ENCODE peak calls at places on chromosomes 5 and 9, in nine cellular contexts. V is OCI-LY7, M is right atrium auricular region, Q is aorta, X is K562, E is IMR-90, Y is fibroblast of lung, Z is cardiac muscle cell, I is heart right ventricle. D is an unnamed sample. For H3K4me1, the result is how much of the 10 kb centered on the place peaks cover.

GRCh38 chr5:64384761-64385160 is 121.1 kb upstream of the RGS7BP start:
- DNase-seq in Z (peak), E (no peak), M (no peak), Y (peak), I (no peak), X (no peak), Q (no peak), V (peak), D (no peak)

GRCh38 chr5:141742866-141743651 is 61.0 kb upstream of the ARAP3 start:
- DNase-seq in X (peak), Q (no peak), V (peak), Z (peak), Y (peak), E (peak), I (no peak), M (no peak), D (no peak)

GRCh38 chr9:74562611-74563010 is 65.5 kb downstream of the RORB start:
- DNase-seq in X (no peak), Z (no peak), I (no peak), Q (no peak), E (no peak), V (no peak), Y (no peak), M (no peak), D (no peak)

GRCh38 chr5:71471193-71471592 is 15.7 kb downstream of the BDP1 start:
- DNase-seq in M (no peak), Q (no peak), I (no peak), X (no peak), Y (peak), Z (no peak), V (no peak), E (peak), D (no peak)

GRCh38 chr5:158234323-158235158 is 375.6 kb upstream of the CLINT1 start:
- DNase-seq in Y (no peak), I (no peak), Z (no peak), X (no peak), V (peak), M (no peak), Q (no peak), E (no peak), D (no peak)

GRCh38 chr9:104276709-104277245 is 182.7 kb downstream of the SMC2 start:
- DNase-seq in X (no peak), Z (no peak), Q (no peak), Y (peak), V (no peak), E (no peak), I (no peak), M (no peak), D (no peak)

GRCh38 chr5:143316844-143317631 is 86.4 kb downstream of the NR3C1 start:
- DNase-seq in X (no peak), Z (no peak), Y (peak), M (no peak), E (no peak), Q (no peak), V (no peak), I (no peak), D (no peak)

GRCh38 chr5:1316588-1316902 is 21.7 kb upstream of the TERT start:
- DNase-seq in Q (peak), Y (no peak), V (no peak), X (no peak), E (no peak), Z (no peak), M (no peak), I (no peak), D (no peak)

GRCh38 chr9:4160284-4160683 is 139.6 kb downstream of the GLIS3 start:
- DNase-seq in Z (no peak), V (no peak), I (no peak), M (no peak), Q (no peak), Y (no peak), E (no peak), X (no peak), D (no peak)

GRCh38 chr9:6930827-6931226 is 173.1 kb downstream of the KDM4C start:
- DNase-seq in I (no peak), V (no peak), M (no peak), Z (no peak), E (peak), Q (no peak), X (no peak), Y (peak), D (no peak)

GRCh38 chr5:79521156-79521555 is 7.2 kb upstream of the HOMER1 start:
- DNase-seq in E (no peak), Z (no peak), X (no peak), M (no peak), Q (no peak), Y (no peak), V (no peak), I (no peak), D (no peak)

GRCh38 chr5:21094619-21095018 is 1106.6 kb upstream of the CDH18 start:
- DNase-seq in Q (no peak), M (no peak), V (no peak), X (no peak), I (no peak), Y (no peak), E (no peak), Z (no peak), D (no peak)

GRCh38 chr5:43560128-43560527 is 3.3 kb upstream of the PAIP1 start:
- DNase-seq in M (no peak), E (peak), I (no peak), Y (peak), Q (no peak), X (no peak), V (no peak), Z (no peak), D (no peak)

GRCh38 chr5:10866913-10867312 is 105.9 kb upstream of the DAP start:
- DNase-seq in X (no peak), V (no peak), M (no peak), Z (no peak), E (peak), Y (no peak), Q (no peak), I (no peak), D (no peak)

GRCh38 chr9:71552480-71552879 is 215.8 kb downstream of the CEMIP2 start:
- DNase-seq in E (no peak), I (no peak), V (no peak), X (no peak), Q (no peak), Z (peak), M (no peak), Y (no peak), D (no peak)

GRCh38 chr9:251398-251797 is 36.7 kb downstream of the DOCK8 start:
- DNase-seq in Y (no peak), E (no peak), Q (no peak), I (no peak), Z (no peak), M (no peak), X (peak), V (no peak), D (no peak)

GRCh38 chr9:104586496-104587180 is 12.6 kb downstream of the OR13C5 start:
- DNase-seq in I (no peak), Q (no peak), Z (no peak), E (no peak), Y (no peak), V (no peak), X (no peak), M (no peak), D (no peak)

GRCh38 chr5:145056805-145057204 is 778.3 kb downstream of the PRELID2 start:
- DNase-seq in V (no peak), X (no peak), Z (no peak), I (no peak), Y (peak), M (no peak), Q (no peak), E (peak), D (no peak)

GRCh38 chr5:112784726-112785125 is 47.0 kb downstream of the APC start:
- DNase-seq in V (no peak), X (no peak), Z (no peak), M (no peak), I (no peak), Q (no peak), E (peak), Y (peak), D (no peak)

GRCh38 chr5:878125-878524 is 14.5 kb downstream of the BRD9 start:
- DNase-seq in E (no peak), Q (no peak), X (no peak), I (no peak), Z (no peak), M (no peak), V (no peak), Y (no peak), D (no peak)

GRCh38 chr5:119287547-119288073 is 68.2 kb upstream of the TNFAIP8 start:
- DNase-seq in Q (no peak), Y (peak), X (no peak), E (peak), Z (no peak), I (no peak), V (no peak), M (no peak), D (peak)

GRCh38 chr5:96141749-96142148 is 180.1 kb upstream of the ELL2 start:
- DNase-seq in Q (no peak), V (no peak), Z (no peak), X (no peak), E (no peak), I (no peak), M (no peak), Y (peak), D (no peak)

GRCh38 chr5:124605516-124605915 is 140.9 kb downstream of the ZNF608 start:
- DNase-seq in Y (peak), E (peak), V (no peak), Q (peak), M (no peak), X (no peak), I (no peak), Z (no peak), D (no peak)

GRCh38 chr5:80184235-80185023 is 71.4 kb downstream of the SERINC5 start:
- DNase-seq in I (no peak), E (no peak), M (no peak), Q (no peak), X (peak), V (peak), Y (no peak), Z (no peak), D (no peak)

GRCh38 chr5:86360801-86361200 is 256.9 kb upstream of the COX7C start:
- DNase-seq in V (no peak), Z (no peak), M (no peak), I (no peak), Y (no peak), Q (no peak), E (no peak), X (no peak), D (no peak)

DNA sequence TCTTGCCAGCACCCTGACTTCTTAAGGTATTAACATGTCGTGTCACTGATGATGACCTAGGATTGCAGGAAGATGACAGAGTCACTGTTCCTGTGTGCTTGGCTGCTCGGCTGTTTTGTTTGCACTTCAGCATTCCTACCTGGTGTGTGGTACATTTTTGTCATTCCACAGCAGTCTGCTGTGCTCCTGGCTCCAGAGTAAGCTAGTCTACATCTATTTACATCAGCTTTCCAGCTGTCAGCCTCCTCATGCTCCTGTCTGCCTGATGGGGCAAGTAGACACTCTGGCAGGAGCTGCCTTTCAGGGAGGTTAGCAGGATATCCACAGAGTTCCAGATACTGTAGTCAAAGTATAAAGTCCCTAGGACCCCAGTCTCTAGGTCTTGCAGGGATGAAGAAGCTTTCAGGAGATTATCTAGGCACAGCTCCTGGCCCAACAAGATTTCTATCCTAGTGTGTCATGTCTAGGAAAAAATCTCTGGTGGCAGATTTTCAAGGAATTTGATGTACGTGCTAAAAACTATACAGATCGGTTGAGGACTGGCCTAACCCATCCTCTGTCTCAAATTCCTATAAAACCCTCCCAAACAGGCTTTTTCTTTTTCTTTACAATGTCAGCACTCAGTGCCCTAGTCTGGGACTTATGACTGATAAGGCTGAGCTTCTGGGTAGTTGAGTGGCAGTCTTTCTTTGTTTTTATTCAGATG is 28.5 kb downstream of the RUSC2 start:
- DNase-seq in X (no peak), Z (peak), Y (peak), V (no peak), E (peak), M (no peak), Q (no peak), I (no peak), D (no peak)
- H3K4me3 ChIP-seq in X (no peak), Z (no peak), Y (no peak), V (no peak), E (no peak), M (no peak), Q (no peak), I (no peak), D (no peak)

GRCh38 chr9:135888126-135888765 is 19.1 kb downstream of the CAMSAP1 start:
- DNase-seq in V (no peak), E (no peak), Y (no peak), Q (no peak), I (no peak), Z (no peak), M (no peak), X (no peak), D (no peak)

GRCh38 chr9:135890896-135891631 is 16.3 kb downstream of the CAMSAP1 start:
- DNase-seq in Y (no peak), X (no peak), Q (no peak), E (no peak), Z (no peak), I (no peak), M (no peak), V (no peak), D (no peak)

GRCh38 chr9:135889564-135890189 is 17.7 kb downstream of the CAMSAP1 start:
- DNase-seq in Z (no peak), I (no peak), E (no peak), Y (no peak), Q (no peak), V (no peak), X (no peak), M (no peak), D (no peak)

GRCh38 chr9:135888766-135889394 is 18.5 kb downstream of the CAMSAP1 start:
- DNase-seq in Z (no peak), E (no peak), M (no peak), V (peak), I (no peak), Y (no peak), Q (no peak), X (no peak), D (no peak)

DNA sequence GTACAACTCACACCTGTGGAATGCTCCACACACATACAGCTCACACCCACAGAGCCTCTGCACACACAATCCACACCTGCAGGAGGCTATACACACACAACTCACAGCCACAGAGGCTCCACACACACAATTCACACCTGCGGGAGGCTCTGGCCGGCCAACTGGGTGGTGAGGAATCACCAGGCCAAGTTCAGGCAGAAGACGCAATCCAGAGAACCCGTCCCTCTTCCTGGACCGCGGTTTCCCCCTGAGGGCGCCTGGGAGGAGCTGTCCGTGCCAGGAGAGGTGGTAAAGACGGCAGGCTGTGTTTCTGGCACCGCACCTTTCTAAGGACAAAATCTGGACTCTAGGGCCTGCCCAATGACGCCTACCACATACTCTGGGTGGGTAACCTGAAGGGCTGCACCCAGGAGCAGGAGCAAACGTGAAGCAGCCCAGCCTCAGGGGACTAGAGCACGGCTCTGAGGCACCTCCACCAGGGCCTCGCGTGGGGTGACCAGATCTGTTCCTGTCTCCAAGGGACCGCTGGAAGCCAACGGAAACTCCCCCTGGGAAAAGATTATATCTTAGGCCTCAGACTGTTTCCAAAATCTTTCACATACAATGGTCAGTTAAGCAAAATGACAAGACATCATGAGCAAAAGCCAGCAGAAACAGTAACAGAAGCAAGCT is 17.0 kb downstream of the CAMSAP1 start:
- DNase-seq in X (no peak), Y (no peak), I (no peak), Q (no peak), Z (no peak), V (no peak), M (no peak), E (no peak), D (no peak)
- H3K4me1 ChIP-seq in X (half or more), Y (under half), I (under half), Q (under half), Z (under half), V (under half), M (half or more), E (under half), D (under half)

GRCh38 chr9:93950619-93951601 is 4.2 kb downstream of the BARX1 start:
- DNase-seq in Z (no peak), V (no peak), Q (peak), I (no peak), Y (peak), E (no peak), X (no peak), M (no peak), D (no peak)
- H3K4me3 ChIP-seq in Z (no peak), V (no peak), Q (peak), I (peak), Y (peak), E (peak), X (no peak), M (peak), D (peak)

GRCh38 chr9:124797343-124798103 is 20.6 kb downstream of the OLFML2A start:
- DNase-seq in E (peak), Y (no peak), Z (no peak), M (no peak), V (no peak), Q (no peak), I (no peak), X (no peak), D (no peak)

GRCh38 chr9:124800306-124801259 is 23.6 kb downstream of the OLFML2A start:
- DNase-seq in X (no peak), M (no peak), Y (peak), V (no peak), Q (peak), I (peak), E (peak), Z (no peak), D (no peak)

GRCh38 chr9:124801356-124801755 is 24.4 kb downstream of the OLFML2A start:
- DNase-seq in V (no peak), Q (no peak), Z (no peak), M (no peak), X (no peak), Y (no peak), I (no peak), E (no peak), D (no peak)

GRCh38 chr9:124802426-124802825 is 25.5 kb downstream of the OLFML2A start:
- DNase-seq in Z (no peak), Y (no peak), E (no peak), M (no peak), V (no peak), X (no peak), Q (no peak), I (no peak), D (no peak)

GRCh38 chr9:124799274-124800006 is 22.5 kb downstream of the OLFML2A start:
- DNase-seq in X (no peak), Z (no peak), E (no peak), Y (no peak), M (no peak), V (no peak), I (no peak), Q (no peak), D (no peak)
- H3K4me1 ChIP-seq in X (under half), Z (under half), E (under half), Y (under half), M (half or more), V (under half), I (under half), Q (under half), D (under half)

DNA sequence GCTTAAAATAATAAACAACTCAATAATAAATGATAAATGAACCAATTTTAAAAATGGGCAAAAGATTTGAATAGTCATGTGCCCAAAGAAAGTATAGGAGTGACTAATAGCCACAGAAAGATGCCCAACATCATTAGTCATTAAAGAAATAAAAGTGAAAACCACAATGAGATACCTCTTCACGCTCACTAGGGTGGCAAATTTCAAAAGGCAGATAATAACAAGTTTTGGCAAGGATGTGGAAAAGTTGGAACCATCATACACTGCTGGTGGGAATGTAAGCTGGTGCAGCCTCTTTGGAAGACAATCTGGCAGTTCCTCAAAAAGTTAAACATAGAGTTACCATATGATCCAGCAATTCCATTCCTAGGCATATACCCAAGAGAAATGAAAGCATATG is 1819.8 kb downstream of the MAT2B start:
- DNase-seq in M (no peak), Z (no peak), Q (no peak), Y (peak), V (no peak), E (peak), X (no peak), I (no peak), D (no peak)
- H3K4me3 ChIP-seq in M (no peak), Z (no peak), Q (no peak), Y (no peak), V (no peak), E (no peak), X (no peak), I (no peak), D (no peak)

GRCh38 chr5:149420509-149421371 is 41.6 kb upstream of the IL17B start:
- DNase-seq in I (no peak), Y (peak), Z (no peak), X (no peak), Q (no peak), E (peak), M (no peak), V (no peak), D (no peak)
- H3K4me1 ChIP-seq in I (half or more), Y (half or more), Z (half or more), X (under half), Q (under half), E (half or more), M (half or more), V (under half), D (under half)

GRCh38 chr5:149419532-149420485 is 40.7 kb upstream of the IL17B start:
- DNase-seq in Y (no peak), V (no peak), Q (no peak), I (peak), M (no peak), E (no peak), X (no peak), Z (no peak), D (no peak)
- H3K4me3 ChIP-seq in Y (no peak), V (no peak), Q (no peak), I (no peak), M (no peak), E (no peak), X (no peak), Z (no peak), D (no peak)

GRCh38 chr5:177385720-177386119 is 1.5 kb downstream of the SLC34A1 start:
- DNase-seq in Z (no peak), X (no peak), M (no peak), Y (no peak), E (no peak), Q (no peak), I (no peak), V (no peak), D (no peak)
- H3K4me1 ChIP-seq in Z (under half), X (under half), M (under half), Y (under half), E (under half), Q (under half), I (under half), V (under half), D (under half)